ENCODE peak calls at places on chromosomes 12 and 14, in four cellular contexts. A, Q, I and U are unnamed samples.
A peak's percentile ranks its signal among the peaks of the same experiment; 100 is the strongest.

GRCh38 chr12:55745361-55746146 is 2.6 kb downstream of the GDF11 start:
- DNase-seq in A (peak; percentile 94), Q (peak; percentile 71), I (no peak), U (no peak)

GRCh38 chr12:79690606-79691298 is at the start of gene PAWR:
- DNase-seq in A (peak; percentile 94), Q (peak; percentile 71), I (peak; percentile 88), U (peak; percentile 85)

GRCh38 chr14:24368562-24369252 is 723 bp downstream of the NFATC4 start:
- DNase-seq in A (peak; percentile 57), Q (peak; percentile 89), I (peak; percentile 35), U (no peak)

GRCh38 chr12:66859751-66860440 is 181.0 kb upstream of the GRIP1 start:
- DNase-seq in A (peak; percentile 51), Q (no peak), I (no peak), U (no peak)

GRCh38 chr12:122097641-122098364 is 19.2 kb downstream of the MLXIP start:
- DNase-seq in A (peak; percentile 90), Q (peak; percentile 65), I (peak; percentile 95), U (no peak)

GRCh38 chr14:54568821-54569591 is 2.1 kb downstream of the SAMD4A start:
- DNase-seq in A (no peak), Q (peak; percentile 86), I (no peak), U (no peak)

GRCh38 chr12:105418232-105418631 is 87.7 kb downstream of the C12orf75 start:
- DNase-seq in A (peak; percentile 82), Q (no peak), I (no peak), U (peak; percentile 82)

GRCh38 chr12:116700066-116700465 is 37.8 kb downstream of the SPRING1 start:
- DNase-seq in A (no peak), Q (no peak), I (no peak), U (no peak)

GRCh38 chr12:94994312-94994711 is 9.2 kb downstream of the NDUFA12 start:
- DNase-seq in A (no peak), Q (no peak), I (no peak), U (peak; percentile 71)

GRCh38 chr14:103576371-103577024 is 13.7 kb downstream of the COA8 start:
- DNase-seq in A (peak; percentile 72), Q (peak; percentile 97), I (peak; percentile 74), U (peak; percentile 96)

GRCh38 chr12:24600996-24601395 is 347.9 kb downstream of the BCAT1 start:
- DNase-seq in A (no peak), Q (no peak), I (no peak), U (no peak)

GRCh38 chr14:95265106-95266094 is 54.3 kb downstream of the CLMN start:
- DNase-seq in A (peak; percentile 96), Q (no peak), I (peak; percentile 85), U (peak; percentile 94)

GRCh38 chr12:19186722-19187661 is 57.5 kb downstream of the PLEKHA5 start:
- DNase-seq in A (peak; percentile 65), Q (no peak), I (no peak), U (no peak)

GRCh38 chr14:102690509-102691286 is 86.6 kb upstream of the TRAF3 start:
- DNase-seq in A (no peak), Q (no peak), I (no peak), U (no peak)

GRCh38 chr12:105769486-105769885 is 369.3 kb downstream of the NUAK1 start:
- DNase-seq in A (no peak), Q (no peak), I (no peak), U (no peak)

DNA sequence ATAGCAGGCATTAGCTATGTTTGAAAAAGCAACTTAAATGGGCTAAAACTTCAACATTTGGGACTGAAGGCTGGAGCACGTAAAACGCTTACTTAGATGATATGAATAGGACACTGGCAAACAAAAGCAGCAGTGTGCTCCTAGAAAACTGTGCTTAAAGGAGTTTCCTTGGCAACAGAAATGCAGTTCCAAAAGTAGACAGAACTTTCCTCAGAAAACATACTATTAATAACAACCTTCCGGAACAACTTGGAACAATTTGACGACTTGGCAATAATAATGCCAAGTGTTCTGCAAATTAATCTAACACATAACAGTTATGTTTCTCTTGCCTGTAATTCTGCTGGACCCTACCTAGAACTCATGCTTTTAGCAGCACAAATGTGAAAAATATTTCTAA is 235.4 kb upstream of the NPAS3 start:
- DNase-seq in A (no peak), Q (no peak), I (no peak), U (no peak)
- H3K27ac ChIP-seq in A (peak overlapping the region; percentile 4), Q (peak overlapping the region; percentile 82), I (peak overlapping the region; percentile 16), U (no peak overlapping the region)

DNA sequence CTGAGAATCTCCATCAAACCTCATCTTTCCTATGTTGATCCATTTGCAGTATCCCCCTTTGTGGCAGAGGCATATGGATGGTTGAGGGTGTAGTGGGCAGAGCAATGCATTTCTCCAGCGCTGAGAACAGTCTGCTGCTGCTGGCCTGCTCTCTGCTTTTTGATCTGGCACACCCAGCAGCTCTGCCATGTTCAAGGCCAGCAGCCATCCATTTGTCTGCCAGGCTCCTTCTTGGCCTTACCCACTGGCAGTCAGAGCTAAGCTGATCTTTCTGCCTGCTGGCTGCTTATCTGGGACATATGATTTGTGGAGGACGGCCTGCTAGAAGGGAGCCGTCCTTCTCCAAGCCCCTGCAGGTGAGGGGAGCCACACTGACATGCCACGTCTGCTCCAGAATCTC is 17.0 kb downstream of the NPC2 start:
- DNase-seq in A (no peak), Q (no peak), I (no peak), U (no peak)
- H3K27ac ChIP-seq in A (no peak overlapping the region), Q (no peak overlapping the region), I (no peak overlapping the region), U (no peak overlapping the region)

GRCh38 chr14:100695423-100695738 is 31.3 kb upstream of the DLK1 start:
- DNase-seq in A (no peak), Q (no peak), I (no peak), U (no peak)
- H3K27ac ChIP-seq in A (no peak overlapping the region), Q (no peak overlapping the region), I (no peak overlapping the region), U (no peak overlapping the region)

GRCh38 chr12:6072302-6072752 is 52.1 kb downstream of the VWF start:
- DNase-seq in A (no peak), Q (no peak), I (no peak), U (no peak)
- H3K27ac ChIP-seq in A (no peak overlapping the region), Q (no peak overlapping the region), I (no peak overlapping the region), U (no peak overlapping the region)

GRCh38 chr14:59920378-59920683 is 387 bp downstream of the LRRC9 start:
- DNase-seq in A (no peak), Q (no peak), I (no peak), U (no peak)

GRCh38 chr14:59918824-59919581 is 941 bp upstream of the LRRC9 start:
- DNase-seq in A (peak; percentile 48), Q (no peak), I (no peak), U (no peak)

DNA sequence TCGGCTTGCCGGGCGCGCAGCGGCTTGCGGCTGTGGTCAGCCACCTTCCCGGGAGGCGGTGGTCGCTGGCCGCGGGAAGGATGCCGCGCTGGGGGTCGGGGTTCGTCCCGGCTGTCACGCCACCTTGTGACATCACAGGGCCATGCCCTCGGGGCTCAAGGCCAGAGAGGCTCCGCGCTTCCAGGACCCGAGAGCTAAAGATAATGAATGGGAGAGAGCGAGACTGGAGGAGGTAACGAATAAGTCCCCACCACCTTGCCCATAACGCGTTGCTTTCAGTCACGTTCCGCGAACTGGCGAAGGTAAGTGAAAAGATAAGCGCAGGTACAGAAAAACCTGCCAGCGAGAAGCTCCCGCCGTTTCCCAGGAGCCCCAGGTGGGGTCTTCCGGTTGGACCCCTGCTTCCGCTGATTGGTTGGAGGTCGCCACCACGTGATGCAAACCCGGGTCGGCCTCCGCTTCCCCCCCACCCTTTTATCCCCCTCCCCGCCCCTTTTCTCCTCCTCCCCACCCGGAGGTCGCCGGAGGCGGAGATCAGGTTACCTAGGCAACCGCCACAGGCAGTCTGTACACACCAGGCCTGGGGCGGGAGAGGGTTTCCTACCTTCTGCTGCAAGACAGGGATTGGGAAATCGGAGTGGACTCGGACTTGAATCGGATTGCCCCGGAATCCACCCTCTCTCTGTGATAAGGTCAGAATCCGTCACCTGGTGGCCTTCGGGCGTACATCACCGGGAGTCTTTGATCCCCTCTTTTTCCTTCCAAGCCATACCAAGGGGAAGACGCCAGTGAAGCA is at the start of gene LRRC9:
- DNase-seq in A (peak; percentile 99), Q (no peak), I (peak; percentile 46), U (peak; percentile 66)
- H3K27ac ChIP-seq in A (peak within 1 kb of the TSS; percentile 83), Q (no peak within 1 kb of the TSS), I (no peak within 1 kb of the TSS), U (no peak within 1 kb of the TSS)

GRCh38 chr12:119176267-119177055 is 2.3 kb upstream of the HSPB8 start:
- DNase-seq in A (peak; percentile 91), Q (peak; percentile 99), I (peak; percentile 46), U (no peak)
- H3K27ac ChIP-seq in A (no peak overlapping the region), Q (peak overlapping the region; percentile 99), I (no peak overlapping the region), U (no peak overlapping the region)

DNA sequence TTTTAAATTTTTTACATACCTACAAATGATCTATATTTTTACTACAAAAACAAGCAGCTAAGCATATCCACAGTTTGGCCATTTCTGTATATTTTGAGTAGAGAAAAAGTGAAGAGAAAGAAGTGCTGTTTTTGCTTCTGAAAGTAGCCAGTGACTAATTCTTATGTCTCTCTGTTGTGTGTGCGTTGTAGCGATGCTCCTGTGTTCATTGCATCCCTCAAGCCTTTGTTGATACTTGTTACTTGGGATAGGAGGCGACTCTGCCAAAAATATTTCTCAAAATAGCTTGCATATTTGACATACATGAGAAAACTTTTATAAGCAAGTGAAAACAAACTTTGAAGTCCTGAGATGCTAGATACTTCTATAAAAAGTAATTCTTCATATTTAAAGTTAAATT is 714.1 kb downstream of the FSCB start:
- DNase-seq in A (no peak), Q (no peak), I (no peak), U (no peak)
- H3K27ac ChIP-seq in A (no peak overlapping the region), Q (no peak overlapping the region), I (no peak overlapping the region), U (no peak overlapping the region)

GRCh38 chr12:65308001-65308400 is 29.5 kb downstream of the MSRB3 start:
- DNase-seq in A (no peak), Q (no peak), I (no peak), U (no peak)
- H3K27ac ChIP-seq in A (no peak overlapping the region), Q (peak overlapping the region; percentile 70), I (no peak overlapping the region), U (peak overlapping the region; percentile 79)